ENCODE peak calls at places on chromosomes 11 and 22, in seven cellular contexts. One of them, this sample, is unnamed.

GRCh38 chr22:39212721-39213376 is 31.9 kb downstream of the PDGFB start:
- DNase-seq in thoracic aorta: no peak
- DNase-seq in mucosa of descending colon: no peak
- DNase-seq in CD8-positive, alpha-beta T cell: no peak
- DNase-seq in fibroblast of lung: peak
- DNase-seq in left lung: peak
- DNase-seq in GM10248: no peak
- DNase-seq in this sample: no peak

GRCh38 chr11:63829823-63830489 is 9.0 kb upstream of the MARK2 start:
- DNase-seq in thoracic aorta: no peak
- DNase-seq in mucosa of descending colon: no peak
- DNase-seq in CD8-positive, alpha-beta T cell: no peak
- DNase-seq in fibroblast of lung: peak
- DNase-seq in left lung: no peak
- DNase-seq in GM10248: peak
- DNase-seq in this sample: no peak

GRCh38 chr11:45879803-45880685 is 5.4 kb upstream of the MAPK8IP1 start:
- DNase-seq in thoracic aorta: no peak
- DNase-seq in mucosa of descending colon: no peak
- DNase-seq in CD8-positive, alpha-beta T cell: no peak
- DNase-seq in fibroblast of lung: no peak
- DNase-seq in left lung: no peak
- DNase-seq in GM10248: no peak
- DNase-seq in this sample: no peak

GRCh38 chr22:29867260-29867659 is 15.7 kb upstream of the MTMR3 start:
- DNase-seq in thoracic aorta: no peak
- DNase-seq in mucosa of descending colon: no peak
- DNase-seq in CD8-positive, alpha-beta T cell: no peak
- DNase-seq in fibroblast of lung: no peak
- DNase-seq in left lung: no peak
- DNase-seq in GM10248: no peak
- DNase-seq in this sample: no peak

GRCh38 chr11:47573321-47573720 is 5.4 kb downstream of the KBTBD4 start:
- DNase-seq in thoracic aorta: no peak
- DNase-seq in mucosa of descending colon: no peak
- DNase-seq in CD8-positive, alpha-beta T cell: no peak
- DNase-seq in fibroblast of lung: no peak
- DNase-seq in left lung: no peak
- DNase-seq in GM10248: no peak
- DNase-seq in this sample: no peak

GRCh38 chr22:18012528-18012927 is 11.8 kb downstream of the MICAL3 start:
- DNase-seq in thoracic aorta: no peak
- DNase-seq in mucosa of descending colon: no peak
- DNase-seq in CD8-positive, alpha-beta T cell: no peak
- DNase-seq in fibroblast of lung: no peak
- DNase-seq in left lung: no peak
- DNase-seq in GM10248: no peak
- DNase-seq in this sample: no peak

GRCh38 chr11:124867700-124868099 is 2.5 kb downstream of the ROBO3 start:
- DNase-seq in thoracic aorta: no peak
- DNase-seq in mucosa of descending colon: peak
- DNase-seq in CD8-positive, alpha-beta T cell: no peak
- DNase-seq in fibroblast of lung: peak
- DNase-seq in left lung: no peak
- DNase-seq in GM10248: peak
- DNase-seq in this sample: no peak

GRCh38 chr22:42544686-42545085 is 9.1 kb upstream of the SERHL2 start:
- DNase-seq in thoracic aorta: no peak
- DNase-seq in mucosa of descending colon: no peak
- DNase-seq in CD8-positive, alpha-beta T cell: no peak
- DNase-seq in fibroblast of lung: no peak
- DNase-seq in left lung: no peak
- DNase-seq in GM10248: no peak
- DNase-seq in this sample: no peak

GRCh38 chr22:17158568-17159503 is at the start of gene HDHD5:
- DNase-seq in thoracic aorta: peak
- DNase-seq in mucosa of descending colon: peak
- DNase-seq in CD8-positive, alpha-beta T cell: peak
- DNase-seq in fibroblast of lung: peak
- DNase-seq in left lung: peak
- DNase-seq in GM10248: peak
- DNase-seq in this sample: peak

GRCh38 chr11:65646921-65647701 is 9.2 kb downstream of the SIPA1 start:
- DNase-seq in thoracic aorta: no peak
- DNase-seq in mucosa of descending colon: peak
- DNase-seq in CD8-positive, alpha-beta T cell: no peak
- DNase-seq in fibroblast of lung: peak
- DNase-seq in left lung: no peak
- DNase-seq in GM10248: no peak
- DNase-seq in this sample: no peak

GRCh38 chr11:93541884-93542752 is 1.1 kb downstream of the SMCO4 start:
- DNase-seq in thoracic aorta: no peak
- DNase-seq in mucosa of descending colon: peak
- DNase-seq in CD8-positive, alpha-beta T cell: peak
- DNase-seq in fibroblast of lung: peak
- DNase-seq in left lung: peak
- DNase-seq in GM10248: peak
- DNase-seq in this sample: no peak

GRCh38 chr11:122661182-122661945 is 5.8 kb downstream of the UBASH3B start:
- DNase-seq in thoracic aorta: no peak
- DNase-seq in mucosa of descending colon: no peak
- DNase-seq in CD8-positive, alpha-beta T cell: no peak
- DNase-seq in fibroblast of lung: no peak
- DNase-seq in left lung: no peak
- DNase-seq in GM10248: no peak
- DNase-seq in this sample: no peak

GRCh38 chr22:22558972-22559603 is at the start of gene PRAME:
- DNase-seq in thoracic aorta: no peak
- DNase-seq in mucosa of descending colon: peak
- DNase-seq in CD8-positive, alpha-beta T cell: peak
- DNase-seq in fibroblast of lung: peak
- DNase-seq in left lung: peak
- DNase-seq in GM10248: peak
- DNase-seq in this sample: peak

GRCh38 chr22:48368975-48369525 is 1458.6 kb downstream of the BRD1 start:
- DNase-seq in thoracic aorta: no peak
- DNase-seq in mucosa of descending colon: no peak
- DNase-seq in CD8-positive, alpha-beta T cell: no peak
- DNase-seq in fibroblast of lung: no peak
- DNase-seq in left lung: no peak
- DNase-seq in GM10248: no peak
- DNase-seq in this sample: peak
- TF ChIP-seq CTCF in thoracic aorta: no peak
- TF ChIP-seq CTCF in mucosa of descending colon: no peak
- TF ChIP-seq CTCF in CD8-positive, alpha-beta T cell: no peak
- TF ChIP-seq CTCF in fibroblast of lung: no peak
- TF ChIP-seq CTCF in left lung: no peak
- TF ChIP-seq CTCF in GM10248: no peak
- TF ChIP-seq CTCF in this sample: no peak

GRCh38 chr22:20251981-20252380 is 16.1 kb downstream of the RTN4R start:
- DNase-seq in thoracic aorta: no peak
- DNase-seq in mucosa of descending colon: no peak
- DNase-seq in CD8-positive, alpha-beta T cell: no peak
- DNase-seq in fibroblast of lung: no peak
- DNase-seq in left lung: no peak
- DNase-seq in GM10248: no peak
- DNase-seq in this sample: no peak
- TF ChIP-seq CTCF in thoracic aorta: no peak
- TF ChIP-seq CTCF in mucosa of descending colon: no peak
- TF ChIP-seq CTCF in CD8-positive, alpha-beta T cell: no peak
- TF ChIP-seq CTCF in fibroblast of lung: no peak
- TF ChIP-seq CTCF in left lung: no peak
- TF ChIP-seq CTCF in GM10248: no peak
- TF ChIP-seq CTCF in this sample: no peak

GRCh38 chr22:50148166-50148500 is 22.4 kb upstream of the PANX2 start:
- DNase-seq in thoracic aorta: no peak
- DNase-seq in mucosa of descending colon: no peak
- DNase-seq in CD8-positive, alpha-beta T cell: no peak
- DNase-seq in fibroblast of lung: no peak
- DNase-seq in left lung: no peak
- DNase-seq in GM10248: no peak
- DNase-seq in this sample: no peak

GRCh38 chr22:50151571-50152537 is 18.7 kb upstream of the PANX2 start:
- DNase-seq in thoracic aorta: no peak
- DNase-seq in mucosa of descending colon: no peak
- DNase-seq in CD8-positive, alpha-beta T cell: no peak
- DNase-seq in fibroblast of lung: no peak
- DNase-seq in left lung: no peak
- DNase-seq in GM10248: no peak
- DNase-seq in this sample: no peak

GRCh38 chr22:50150161-50151129 is 20.1 kb upstream of the PANX2 start:
- DNase-seq in thoracic aorta: no peak
- DNase-seq in mucosa of descending colon: no peak
- DNase-seq in CD8-positive, alpha-beta T cell: no peak
- DNase-seq in fibroblast of lung: no peak
- DNase-seq in left lung: no peak
- DNase-seq in GM10248: no peak
- DNase-seq in this sample: no peak

GRCh38 chr22:50146440-50147228 is 23.9 kb upstream of the PANX2 start:
- DNase-seq in thoracic aorta: no peak
- DNase-seq in mucosa of descending colon: peak
- DNase-seq in CD8-positive, alpha-beta T cell: no peak
- DNase-seq in fibroblast of lung: peak
- DNase-seq in left lung: peak
- DNase-seq in GM10248: peak
- DNase-seq in this sample: no peak

DNA sequence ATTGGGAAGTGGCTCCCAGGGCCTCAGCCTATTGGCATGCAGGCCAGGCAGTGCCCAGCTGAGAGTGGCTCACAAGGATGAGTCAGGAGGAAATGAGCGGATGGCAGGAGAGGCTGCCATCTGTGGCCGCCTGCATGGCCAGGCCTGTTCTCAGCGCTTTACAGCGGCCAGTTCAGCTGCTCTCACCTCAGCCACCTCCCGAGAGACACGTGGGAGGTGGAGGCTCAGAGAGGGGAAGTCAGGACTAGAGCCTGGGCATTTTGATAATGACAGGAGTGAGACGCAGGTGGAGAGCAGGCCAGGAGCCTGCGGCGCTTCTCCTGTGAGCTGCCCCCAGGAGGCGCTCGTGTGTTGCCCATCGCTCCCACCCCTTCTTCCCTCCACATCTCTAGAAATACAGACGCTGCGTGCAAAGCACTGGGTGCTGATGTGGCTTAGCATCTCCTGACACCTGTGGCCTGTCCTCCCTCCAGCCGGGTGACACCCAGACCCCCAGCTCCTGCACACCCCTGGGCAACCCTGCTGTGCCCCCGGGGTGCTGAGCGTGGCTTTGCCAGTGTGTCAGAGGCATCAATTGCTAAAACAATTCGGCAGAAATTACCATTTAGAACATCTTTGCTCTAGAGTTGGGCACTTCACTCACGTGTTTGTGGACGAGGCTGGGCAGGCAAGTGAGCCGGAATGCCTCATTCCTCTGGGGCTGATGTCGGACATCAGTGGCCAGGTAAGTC is 21.4 kb upstream of the PANX2 start:
- DNase-seq in thoracic aorta: no peak
- DNase-seq in mucosa of descending colon: peak
- DNase-seq in CD8-positive, alpha-beta T cell: peak
- DNase-seq in fibroblast of lung: peak
- DNase-seq in left lung: peak
- DNase-seq in GM10248: peak
- DNase-seq in this sample: peak
- TF ChIP-seq CTCF in thoracic aorta: peak
- TF ChIP-seq CTCF in mucosa of descending colon: peak
- TF ChIP-seq CTCF in CD8-positive, alpha-beta T cell: peak
- TF ChIP-seq CTCF in fibroblast of lung: peak
- TF ChIP-seq CTCF in left lung: peak
- TF ChIP-seq CTCF in GM10248: peak
- TF ChIP-seq CTCF in this sample: peak

GRCh38 chr11:2882681-2883110 is 2.9 kb downstream of the CDKN1C start:
- DNase-seq in thoracic aorta: no peak
- DNase-seq in mucosa of descending colon: peak
- DNase-seq in CD8-positive, alpha-beta T cell: no peak
- DNase-seq in fibroblast of lung: no peak
- DNase-seq in left lung: no peak
- DNase-seq in GM10248: no peak
- DNase-seq in this sample: no peak
- TF ChIP-seq CTCF in thoracic aorta: no peak
- TF ChIP-seq CTCF in mucosa of descending colon: no peak
- TF ChIP-seq CTCF in CD8-positive, alpha-beta T cell: no peak
- TF ChIP-seq CTCF in fibroblast of lung: no peak
- TF ChIP-seq CTCF in left lung: no peak
- TF ChIP-seq CTCF in GM10248: no peak
- TF ChIP-seq CTCF in this sample: no peak

GRCh38 chr22:24706050-24706449 is 68.5 kb downstream of the PIWIL3 start:
- DNase-seq in thoracic aorta: no peak
- DNase-seq in mucosa of descending colon: no peak
- DNase-seq in CD8-positive, alpha-beta T cell: no peak
- DNase-seq in fibroblast of lung: no peak
- DNase-seq in left lung: no peak
- DNase-seq in GM10248: no peak
- DNase-seq in this sample: no peak
- TF ChIP-seq CTCF in thoracic aorta: no peak
- TF ChIP-seq CTCF in mucosa of descending colon: no peak
- TF ChIP-seq CTCF in CD8-positive, alpha-beta T cell: no peak
- TF ChIP-seq CTCF in fibroblast of lung: no peak
- TF ChIP-seq CTCF in left lung: no peak
- TF ChIP-seq CTCF in GM10248: no peak
- TF ChIP-seq CTCF in this sample: no peak

This sample was measured in type B pancreatic cell.